ENCODE peak calls at places on chromosomes 2 and 18, in ten cellular contexts. P, O, A, T, L, K, J, V, S and C are unnamed samples. For H3K4me1, the result is how much of the 10 kb centered on the place peaks cover.

GRCh38 chr2:225002039-225002655 is 40.1 kb downstream of the DOCK10 start:
- DNase-seq in P (no peak), K (peak), T (no peak), O (no peak), V (peak), L (peak), A (peak), S (peak), J (no peak), C (peak)

GRCh38 chr2:54471221-54471711 is 15.1 kb downstream of the SPTBN1 start:
- DNase-seq in T (no peak), S (peak), V (peak), J (no peak), O (peak), L (peak), K (no peak), P (no peak), A (no peak), C (no peak)

GRCh38 chr2:105924271-105924670 is 179.6 kb downstream of the NCK2 start:
- DNase-seq in A (no peak), O (no peak), P (no peak), V (no peak), L (no peak), J (no peak), K (no peak), T (no peak), S (no peak), C (no peak)

GRCh38 chr18:10563886-10564285 is 38.1 kb downstream of the NAPG start:
- DNase-seq in K (no peak), L (peak), T (no peak), J (no peak), S (no peak), A (no peak), O (no peak), V (no peak), P (no peak), C (no peak)

GRCh38 chr2:74512744-74513604 is 1.3 kb upstream of the TLX2 start:
- DNase-seq in L (no peak), K (no peak), P (no peak), A (no peak), J (no peak), O (no peak), T (peak), S (no peak), V (no peak), C (no peak)

GRCh38 chr18:50507120-50507590 is 52.7 kb upstream of the MAPK4 start:
- DNase-seq in V (peak), K (no peak), A (peak), P (no peak), T (peak), O (no peak), S (no peak), L (peak), J (no peak), C (no peak)

GRCh38 chr2:145095641-145096435 is 575.9 kb upstream of the ZEB2 start:
- DNase-seq in L (no peak), J (no peak), K (no peak), S (peak), O (no peak), P (no peak), T (no peak), V (peak), A (no peak), C (no peak)

GRCh38 chr2:11997142-11997541 is 250.7 kb downstream of the LPIN1 start:
- DNase-seq in V (no peak), J (no peak), A (no peak), O (no peak), L (no peak), K (no peak), T (no peak), S (no peak), P (no peak), C (no peak)

GRCh38 chr2:199460101-199460671 is 2.4 kb upstream of the SATB2 start:
- DNase-seq in S (peak), P (no peak), L (no peak), J (no peak), K (no peak), T (no peak), V (peak), A (no peak), O (no peak), C (no peak)

GRCh38 chr2:29110916-29111315 is 4.3 kb upstream of the CLIP4 start:
- DNase-seq in P (no peak), L (no peak), T (no peak), A (no peak), J (no peak), S (peak), V (no peak), O (no peak), K (no peak), C (no peak)
- H3K4me1 ChIP-seq in P (under half), L (under half), T (under half), A (under half), J (under half), S (under half), V (under half), O (under half), K (under half), C (under half)

DNA sequence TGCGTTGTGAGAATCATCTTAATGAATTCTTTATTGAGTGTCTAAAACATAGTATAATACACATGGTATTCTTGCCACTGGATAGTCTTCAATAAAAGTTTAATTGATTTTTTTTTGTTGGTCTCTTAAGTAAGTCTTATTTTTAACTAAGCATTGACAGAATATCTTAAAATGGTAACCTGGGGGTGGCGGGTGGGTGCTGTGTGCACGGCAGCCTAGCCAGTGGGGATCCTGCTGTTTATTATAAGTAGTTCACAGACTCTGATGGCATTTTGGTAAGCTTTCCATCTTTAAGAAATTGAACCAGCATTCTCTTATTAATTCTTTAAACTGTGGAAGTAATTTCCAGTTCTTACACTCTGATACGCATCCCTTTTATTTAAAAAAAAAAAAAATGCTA is 6.0 kb downstream of the SOX11 start:
- DNase-seq in S (no peak), L (no peak), P (no peak), V (no peak), K (no peak), J (no peak), T (no peak), A (no peak), O (no peak), C (no peak)
- H3K27ac ChIP-seq in S (no peak), L (no peak), P (no peak), V (no peak), K (no peak), J (no peak), T (no peak), A (no peak), O (no peak), C (no peak)

GRCh38 chr2:237358721-237359595 is 55.0 kb downstream of the COL6A3 start:
- DNase-seq in P (no peak), K (no peak), L (no peak), T (no peak), V (no peak), A (no peak), S (no peak), O (no peak), J (no peak), C (no peak)
- H3K4me1 ChIP-seq in P (under half), K (under half), L (under half), T (under half), V (under half), A (half or more), S (under half), O (under half), J (under half), C (under half)

DNA sequence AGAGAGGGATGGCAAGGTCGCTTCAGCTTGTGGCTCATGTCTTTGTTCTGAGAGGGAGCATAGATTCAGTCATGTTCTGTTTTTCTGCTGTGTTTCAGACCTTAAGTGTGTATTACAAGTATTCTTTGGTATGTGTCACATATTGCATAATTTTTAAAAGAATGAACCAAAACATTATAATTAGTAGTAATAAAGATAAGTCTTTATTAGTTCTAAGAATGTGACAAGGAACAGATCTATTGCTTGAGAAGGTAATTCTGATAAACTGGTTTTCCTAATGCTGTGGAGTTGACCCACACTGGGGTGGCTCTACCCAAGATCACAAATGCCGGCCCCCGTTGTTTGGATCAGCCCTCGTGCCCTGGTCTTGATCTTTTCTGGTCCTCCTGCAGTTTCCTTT is 124.3 kb upstream of the FOSL2 start:
- DNase-seq in T (no peak), J (no peak), L (no peak), O (no peak), P (no peak), S (no peak), V (peak), K (no peak), A (no peak), C (no peak)
- H3K27ac ChIP-seq in T (peak), J (no peak), L (peak), O (peak), P (peak), S (no peak), V (no peak), K (no peak), A (peak), C (no peak)

GRCh38 chr2:108621087-108621559 is 86.9 kb downstream of the LIMS1 start:
- DNase-seq in J (no peak), S (peak), V (no peak), L (no peak), O (no peak), K (peak), T (peak), P (peak), A (peak), C (peak)
- H3K4me1 ChIP-seq in J (under half), S (under half), V (under half), L (under half), O (under half), K (half or more), T (under half), P (half or more), A (half or more), C (half or more)